ENCODE peak calls at places on chromosomes 2 and 18, in ten cellular contexts. One of them, this sample, is unnamed.

GRCh38 chr2:73640537-73640936 is 1.7 kb downstream of the NAT8 start:
- DNase-seq in cardiac muscle cell: peak; percentile 69
- DNase-seq in vagina: no peak
- DNase-seq in foreskin fibroblast: no peak
- DNase-seq in IMR-90: no peak
- DNase-seq in GM06990: no peak
- DNase-seq in fibroblast of lung: peak; percentile 49
- DNase-seq in CD8-positive, alpha-beta memory T cell: no peak
- DNase-seq in right cardiac atrium: no peak
- DNase-seq in trophoblast cell: no peak
- DNase-seq in this sample: no peak

GRCh38 chr2:84980263-84980983 is 9.5 kb downstream of the KCMF1 start:
- DNase-seq in cardiac muscle cell: no peak
- DNase-seq in vagina: no peak
- DNase-seq in foreskin fibroblast: no peak
- DNase-seq in IMR-90: no peak
- DNase-seq in GM06990: no peak
- DNase-seq in fibroblast of lung: no peak
- DNase-seq in CD8-positive, alpha-beta memory T cell: no peak
- DNase-seq in right cardiac atrium: no peak
- DNase-seq in trophoblast cell: peak; percentile 90
- DNase-seq in this sample: no peak

GRCh38 chr2:48088994-48089393 is 182.7 kb upstream of the FBXO11 start:
- DNase-seq in cardiac muscle cell: no peak
- DNase-seq in vagina: no peak
- DNase-seq in foreskin fibroblast: no peak
- DNase-seq in IMR-90: no peak
- DNase-seq in GM06990: no peak
- DNase-seq in fibroblast of lung: no peak
- DNase-seq in CD8-positive, alpha-beta memory T cell: no peak
- DNase-seq in right cardiac atrium: no peak
- DNase-seq in trophoblast cell: no peak
- DNase-seq in this sample: no peak

GRCh38 chr2:100223502-100223901 is 81.1 kb upstream of the AFF3 start:
- DNase-seq in cardiac muscle cell: no peak
- DNase-seq in vagina: no peak
- DNase-seq in foreskin fibroblast: no peak
- DNase-seq in IMR-90: no peak
- DNase-seq in GM06990: no peak
- DNase-seq in fibroblast of lung: no peak
- DNase-seq in CD8-positive, alpha-beta memory T cell: no peak
- DNase-seq in right cardiac atrium: no peak
- DNase-seq in trophoblast cell: no peak
- DNase-seq in this sample: no peak

GRCh38 chr2:178700922-178701342 is 106.3 kb downstream of the TTN start:
- DNase-seq in cardiac muscle cell: peak; percentile 48
- DNase-seq in vagina: no peak
- DNase-seq in foreskin fibroblast: no peak
- DNase-seq in IMR-90: peak; percentile 35
- DNase-seq in GM06990: no peak
- DNase-seq in fibroblast of lung: peak; percentile 46
- DNase-seq in CD8-positive, alpha-beta memory T cell: peak; percentile 15
- DNase-seq in right cardiac atrium: no peak
- DNase-seq in trophoblast cell: peak; percentile 78
- DNase-seq in this sample: no peak

GRCh38 chr18:74899554-74899953 is 301.9 kb downstream of the ZNF407 start:
- DNase-seq in cardiac muscle cell: peak; percentile 14
- DNase-seq in vagina: no peak
- DNase-seq in foreskin fibroblast: no peak
- DNase-seq in IMR-90: no peak
- DNase-seq in GM06990: no peak
- DNase-seq in fibroblast of lung: no peak
- DNase-seq in CD8-positive, alpha-beta memory T cell: no peak
- DNase-seq in right cardiac atrium: peak; percentile 38
- DNase-seq in trophoblast cell: no peak
- DNase-seq in this sample: peak; percentile 29

GRCh38 chr2:44941551-44942234 is at the start of gene SIX3:
- DNase-seq in cardiac muscle cell: no peak
- DNase-seq in vagina: no peak
- DNase-seq in foreskin fibroblast: no peak
- DNase-seq in IMR-90: no peak
- DNase-seq in GM06990: peak; percentile 49
- DNase-seq in fibroblast of lung: no peak
- DNase-seq in CD8-positive, alpha-beta memory T cell: peak; percentile 25
- DNase-seq in right cardiac atrium: no peak
- DNase-seq in trophoblast cell: no peak
- DNase-seq in this sample: no peak

GRCh38 chr2:109352066-109352897 is 223.3 kb downstream of the SH3RF3 start:
- DNase-seq in cardiac muscle cell: no peak
- DNase-seq in vagina: no peak
- DNase-seq in foreskin fibroblast: no peak
- DNase-seq in IMR-90: no peak
- DNase-seq in GM06990: no peak
- DNase-seq in fibroblast of lung: no peak
- DNase-seq in CD8-positive, alpha-beta memory T cell: no peak
- DNase-seq in right cardiac atrium: no peak
- DNase-seq in trophoblast cell: no peak
- DNase-seq in this sample: no peak

GRCh38 chr2:159046966-159047365 is 78.5 kb downstream of the TANC1 start:
- DNase-seq in cardiac muscle cell: peak; percentile 87
- DNase-seq in vagina: no peak
- DNase-seq in foreskin fibroblast: no peak
- DNase-seq in IMR-90: peak; percentile 59
- DNase-seq in GM06990: no peak
- DNase-seq in fibroblast of lung: peak; percentile 61
- DNase-seq in CD8-positive, alpha-beta memory T cell: no peak
- DNase-seq in right cardiac atrium: no peak
- DNase-seq in trophoblast cell: no peak
- DNase-seq in this sample: no peak

DNA sequence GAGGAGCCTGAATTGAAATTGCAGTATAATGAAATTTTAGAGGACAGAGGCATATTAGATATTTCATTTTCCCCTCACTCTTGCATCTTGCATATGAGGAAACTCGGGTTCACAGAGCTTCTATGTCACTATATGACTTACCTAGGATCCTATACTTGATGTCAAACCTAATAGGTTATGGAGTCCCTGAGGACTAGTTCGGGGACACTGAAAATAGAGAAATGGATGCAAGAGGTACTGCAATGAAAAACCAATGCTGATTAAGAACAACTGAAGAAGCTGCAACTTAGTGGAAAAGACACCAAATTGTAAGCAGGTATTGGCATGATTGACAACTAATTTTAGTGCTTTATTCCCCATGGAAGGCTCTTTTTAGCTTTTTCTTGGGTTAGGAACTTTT is 210.1 kb downstream of the IKZF2 start:
- DNase-seq in cardiac muscle cell: no peak
- DNase-seq in vagina: no peak
- DNase-seq in foreskin fibroblast: no peak
- DNase-seq in IMR-90: no peak
- DNase-seq in GM06990: no peak
- DNase-seq in fibroblast of lung: no peak
- DNase-seq in CD8-positive, alpha-beta memory T cell: no peak
- DNase-seq in right cardiac atrium: no peak
- DNase-seq in trophoblast cell: no peak
- DNase-seq in this sample: no peak
- H3K4me3 ChIP-seq in cardiac muscle cell: no peak overlapping the region
- H3K4me3 ChIP-seq in vagina: no peak overlapping the region
- H3K4me3 ChIP-seq in foreskin fibroblast: no peak overlapping the region
- H3K4me3 ChIP-seq in IMR-90: no peak overlapping the region
- H3K4me3 ChIP-seq in GM06990: no peak overlapping the region
- H3K4me3 ChIP-seq in fibroblast of lung: no peak overlapping the region
- H3K4me3 ChIP-seq in CD8-positive, alpha-beta memory T cell: no peak overlapping the region
- H3K4me3 ChIP-seq in right cardiac atrium: no peak overlapping the region
- H3K4me3 ChIP-seq in trophoblast cell: no peak overlapping the region
- H3K4me3 ChIP-seq in this sample: no peak overlapping the region

DNA sequence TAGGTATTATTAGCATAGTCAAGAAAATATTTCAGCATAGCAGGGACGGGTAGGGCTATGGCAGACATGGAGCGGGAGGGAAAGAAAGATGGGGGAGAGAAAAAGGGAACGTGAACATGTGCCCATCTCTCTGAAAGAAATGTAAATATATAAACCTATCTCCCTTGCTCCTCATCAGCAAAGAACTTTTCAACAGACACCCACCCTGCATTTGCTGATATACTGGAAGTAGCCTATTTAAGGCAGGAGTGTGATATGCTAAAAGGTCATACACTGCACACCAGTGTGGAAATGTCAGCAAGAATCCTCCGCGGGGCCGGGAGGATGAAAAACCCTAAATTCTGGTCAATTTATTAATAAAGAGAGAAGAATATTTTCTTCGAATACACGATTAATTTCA is 1.7 kb downstream of the MBOAT2 start:
- DNase-seq in cardiac muscle cell: no peak
- DNase-seq in vagina: no peak
- DNase-seq in foreskin fibroblast: no peak
- DNase-seq in IMR-90: no peak
- DNase-seq in GM06990: no peak
- DNase-seq in fibroblast of lung: no peak
- DNase-seq in CD8-positive, alpha-beta memory T cell: no peak
- DNase-seq in right cardiac atrium: no peak
- DNase-seq in trophoblast cell: no peak
- DNase-seq in this sample: no peak
- H3K4me3 ChIP-seq in cardiac muscle cell: peak overlapping the region; percentile 99
- H3K4me3 ChIP-seq in vagina: no peak overlapping the region
- H3K4me3 ChIP-seq in foreskin fibroblast: no peak overlapping the region
- H3K4me3 ChIP-seq in IMR-90: peak overlapping the region; percentile 77
- H3K4me3 ChIP-seq in GM06990: no peak overlapping the region
- H3K4me3 ChIP-seq in fibroblast of lung: peak overlapping the region; percentile 86
- H3K4me3 ChIP-seq in CD8-positive, alpha-beta memory T cell: no peak overlapping the region
- H3K4me3 ChIP-seq in right cardiac atrium: no peak overlapping the region
- H3K4me3 ChIP-seq in trophoblast cell: no peak overlapping the region
- H3K4me3 ChIP-seq in this sample: no peak overlapping the region

GRCh38 chr2:174339971-174340399 is 5.2 kb downstream of the SP9 start:
- DNase-seq in cardiac muscle cell: no peak
- DNase-seq in vagina: no peak
- DNase-seq in foreskin fibroblast: no peak
- DNase-seq in IMR-90: no peak
- DNase-seq in GM06990: no peak
- DNase-seq in fibroblast of lung: no peak
- DNase-seq in CD8-positive, alpha-beta memory T cell: no peak
- DNase-seq in right cardiac atrium: no peak
- DNase-seq in trophoblast cell: no peak
- DNase-seq in this sample: no peak

GRCh38 chr2:174339571-174339966 is 4.8 kb downstream of the SP9 start:
- DNase-seq in cardiac muscle cell: no peak
- DNase-seq in vagina: no peak
- DNase-seq in foreskin fibroblast: no peak
- DNase-seq in IMR-90: no peak
- DNase-seq in GM06990: no peak
- DNase-seq in fibroblast of lung: no peak
- DNase-seq in CD8-positive, alpha-beta memory T cell: no peak
- DNase-seq in right cardiac atrium: no peak
- DNase-seq in trophoblast cell: no peak
- DNase-seq in this sample: no peak

GRCh38 chr2:174341301-174341994 is 6.7 kb downstream of the SP9 start:
- DNase-seq in cardiac muscle cell: peak; percentile 90
- DNase-seq in vagina: no peak
- DNase-seq in foreskin fibroblast: peak; percentile 72
- DNase-seq in IMR-90: peak; percentile 78
- DNase-seq in GM06990: peak; percentile 90
- DNase-seq in fibroblast of lung: peak; percentile 85
- DNase-seq in CD8-positive, alpha-beta memory T cell: peak; percentile 85
- DNase-seq in right cardiac atrium: peak; percentile 81
- DNase-seq in trophoblast cell: peak; percentile 93
- DNase-seq in this sample: peak; percentile 88

GRCh38 chr2:174341995-174342571 is 7.3 kb downstream of the SP9 start:
- DNase-seq in cardiac muscle cell: no peak
- DNase-seq in vagina: no peak
- DNase-seq in foreskin fibroblast: no peak
- DNase-seq in IMR-90: no peak
- DNase-seq in GM06990: no peak
- DNase-seq in fibroblast of lung: no peak
- DNase-seq in CD8-positive, alpha-beta memory T cell: no peak
- DNase-seq in right cardiac atrium: no peak
- DNase-seq in trophoblast cell: no peak
- DNase-seq in this sample: peak; percentile 23

DNA sequence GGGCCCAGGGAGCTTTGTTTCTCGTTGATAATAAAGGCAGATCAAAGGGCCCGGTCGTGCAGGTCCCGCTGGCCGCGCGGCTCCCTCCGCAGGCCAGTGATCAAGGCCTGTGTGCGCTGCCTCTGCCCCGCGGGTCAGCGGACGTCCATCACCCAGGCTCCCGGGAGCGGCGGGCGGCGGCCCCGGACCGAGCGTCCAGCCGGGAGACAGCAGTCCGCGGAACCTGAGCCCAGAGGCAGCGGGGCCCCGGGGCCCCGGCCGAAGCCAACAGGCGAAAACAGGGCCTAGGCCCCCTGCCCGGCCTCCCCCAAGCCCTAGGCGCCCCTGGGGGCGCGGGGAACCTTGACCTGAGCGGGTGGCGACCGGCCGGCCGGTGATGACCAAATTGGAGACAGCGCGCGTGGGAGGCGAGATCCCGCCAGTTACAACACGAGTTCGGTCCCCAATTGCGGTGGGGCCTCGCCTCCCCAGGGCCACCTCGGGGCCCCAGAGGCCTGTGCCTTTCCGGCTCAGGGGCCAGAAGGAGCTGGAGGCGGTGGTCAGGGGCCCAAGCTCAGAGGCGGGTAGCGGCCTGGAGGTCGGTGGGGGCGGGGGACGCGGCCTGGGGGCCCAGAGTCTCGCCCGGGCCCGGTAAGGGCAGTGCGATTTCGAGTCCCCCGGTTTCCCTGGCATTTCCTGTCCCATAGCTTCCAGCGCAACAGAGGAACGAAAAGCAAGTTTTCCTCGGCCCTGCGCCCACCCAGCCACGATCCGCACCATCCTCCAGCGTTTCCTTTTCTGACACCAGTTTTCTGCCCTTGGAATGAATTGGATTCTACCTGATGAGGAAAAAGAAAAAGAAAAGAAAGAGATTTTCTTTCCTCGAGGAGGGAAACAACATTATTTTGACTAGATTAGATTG is 5.9 kb downstream of the SP9 start:
- DNase-seq in cardiac muscle cell: no peak
- DNase-seq in vagina: no peak
- DNase-seq in foreskin fibroblast: no peak
- DNase-seq in IMR-90: no peak
- DNase-seq in GM06990: peak; percentile 25
- DNase-seq in fibroblast of lung: no peak
- DNase-seq in CD8-positive, alpha-beta memory T cell: no peak
- DNase-seq in right cardiac atrium: no peak
- DNase-seq in trophoblast cell: peak; percentile 40
- DNase-seq in this sample: no peak
- H3K4me3 ChIP-seq in cardiac muscle cell: peak overlapping the region; percentile 14
- H3K4me3 ChIP-seq in vagina: no peak overlapping the region
- H3K4me3 ChIP-seq in foreskin fibroblast: no peak overlapping the region
- H3K4me3 ChIP-seq in IMR-90: no peak overlapping the region
- H3K4me3 ChIP-seq in GM06990: no peak overlapping the region
- H3K4me3 ChIP-seq in fibroblast of lung: no peak overlapping the region
- H3K4me3 ChIP-seq in CD8-positive, alpha-beta memory T cell: no peak overlapping the region
- H3K4me3 ChIP-seq in right cardiac atrium: no peak overlapping the region
- H3K4me3 ChIP-seq in trophoblast cell: no peak overlapping the region
- H3K4me3 ChIP-seq in this sample: no peak overlapping the region

GRCh38 chr2:1823187-1824169 is 79.2 kb upstream of the PXDN start:
- DNase-seq in cardiac muscle cell: no peak
- DNase-seq in vagina: no peak
- DNase-seq in foreskin fibroblast: no peak
- DNase-seq in IMR-90: no peak
- DNase-seq in GM06990: no peak
- DNase-seq in fibroblast of lung: no peak
- DNase-seq in CD8-positive, alpha-beta memory T cell: no peak
- DNase-seq in right cardiac atrium: peak; percentile 34
- DNase-seq in trophoblast cell: no peak
- DNase-seq in this sample: no peak
- H3K4me3 ChIP-seq in cardiac muscle cell: no peak overlapping the region
- H3K4me3 ChIP-seq in vagina: no peak overlapping the region
- H3K4me3 ChIP-seq in foreskin fibroblast: no peak overlapping the region
- H3K4me3 ChIP-seq in IMR-90: no peak overlapping the region
- H3K4me3 ChIP-seq in GM06990: no peak overlapping the region
- H3K4me3 ChIP-seq in fibroblast of lung: no peak overlapping the region
- H3K4me3 ChIP-seq in CD8-positive, alpha-beta memory T cell: no peak overlapping the region
- H3K4me3 ChIP-seq in right cardiac atrium: no peak overlapping the region
- H3K4me3 ChIP-seq in trophoblast cell: no peak overlapping the region
- H3K4me3 ChIP-seq in this sample: no peak overlapping the region

This sample was measured in uterus.